ENCODE peak calls at places on chromosomes 16 and 17, in ten cellular contexts. One of them, this sample, is unnamed.

GRCh38 chr16:70588565-70588964 is 57.8 kb upstream of the IL34 start:
- DNase-seq in stimulated activated CD8-positive, alpha-beta memory T cell treated with anti-CD3 and anti-CD28 coated beads, Interleukin-12 subunit alpha, Interleukin-12 subunit beta, amount 100 ng/mL, for 4 hours: no peak
- DNase-seq in choroid plexus epithelial cell: peak
- DNase-seq in A172: no peak
- DNase-seq in NCI-H1105: no peak
- DNase-seq in keratinocyte: no peak
- DNase-seq in T-helper 1 cell: no peak
- DNase-seq in activated T-cell treated with anti-CD3 and anti-CD28 coated beads, Interleukin-2, amount 50 U/mL, for 48 hours: no peak
- DNase-seq in hepatic stellate cell: no peak
- DNase-seq in EH: peak
- DNase-seq in this sample: no peak

GRCh38 chr17:49387374-49388289 is 25.6 kb upstream of the ZNF652 start:
- DNase-seq in T-helper 1 cell: no peak
- DNase-seq in hepatic stellate cell: no peak
- DNase-seq in activated T-cell treated with anti-CD3 and anti-CD28 coated beads, Interleukin-2, amount 50 U/mL, for 48 hours: peak
- DNase-seq in A172: no peak
- DNase-seq in keratinocyte: no peak
- DNase-seq in NCI-H1105: no peak
- DNase-seq in EH: no peak
- DNase-seq in choroid plexus epithelial cell: no peak
- DNase-seq in stimulated activated CD8-positive, alpha-beta memory T cell treated with anti-CD3 and anti-CD28 coated beads, Interleukin-12 subunit alpha, Interleukin-12 subunit beta, amount 100 ng/mL, for 4 hours: no peak
- DNase-seq in this sample: no peak

GRCh38 chr16:73143681-73144370 is 95.9 kb upstream of the ZFHX3 start:
- DNase-seq in hepatic stellate cell: no peak
- DNase-seq in keratinocyte: no peak
- DNase-seq in NCI-H1105: no peak
- DNase-seq in EH: peak
- DNase-seq in choroid plexus epithelial cell: peak
- DNase-seq in stimulated activated CD8-positive, alpha-beta memory T cell treated with anti-CD3 and anti-CD28 coated beads, Interleukin-12 subunit alpha, Interleukin-12 subunit beta, amount 100 ng/mL, for 4 hours: no peak
- DNase-seq in T-helper 1 cell: no peak
- DNase-seq in activated T-cell treated with anti-CD3 and anti-CD28 coated beads, Interleukin-2, amount 50 U/mL, for 48 hours: no peak
- DNase-seq in A172: peak
- DNase-seq in this sample: no peak

GRCh38 chr17:16878547-16879100 is 93.3 kb downstream of the TNFRSF13B start:
- DNase-seq in stimulated activated CD8-positive, alpha-beta memory T cell treated with anti-CD3 and anti-CD28 coated beads, Interleukin-12 subunit alpha, Interleukin-12 subunit beta, amount 100 ng/mL, for 4 hours: no peak
- DNase-seq in hepatic stellate cell: no peak
- DNase-seq in choroid plexus epithelial cell: no peak
- DNase-seq in EH: no peak
- DNase-seq in keratinocyte: no peak
- DNase-seq in NCI-H1105: no peak
- DNase-seq in activated T-cell treated with anti-CD3 and anti-CD28 coated beads, Interleukin-2, amount 50 U/mL, for 48 hours: no peak
- DNase-seq in T-helper 1 cell: no peak
- DNase-seq in A172: no peak
- DNase-seq in this sample: no peak

GRCh38 chr16:3836641-3837040 is 43.9 kb downstream of the CREBBP start:
- DNase-seq in choroid plexus epithelial cell: no peak
- DNase-seq in keratinocyte: no peak
- DNase-seq in activated T-cell treated with anti-CD3 and anti-CD28 coated beads, Interleukin-2, amount 50 U/mL, for 48 hours: no peak
- DNase-seq in stimulated activated CD8-positive, alpha-beta memory T cell treated with anti-CD3 and anti-CD28 coated beads, Interleukin-12 subunit alpha, Interleukin-12 subunit beta, amount 100 ng/mL, for 4 hours: no peak
- DNase-seq in EH: no peak
- DNase-seq in NCI-H1105: no peak
- DNase-seq in T-helper 1 cell: no peak
- DNase-seq in hepatic stellate cell: no peak
- DNase-seq in A172: no peak
- DNase-seq in this sample: no peak

GRCh38 chr16:21101631-21102420 is 48.8 kb downstream of the DNAH3 start:
- DNase-seq in NCI-H1105: no peak
- DNase-seq in keratinocyte: no peak
- DNase-seq in EH: peak
- DNase-seq in choroid plexus epithelial cell: peak
- DNase-seq in stimulated activated CD8-positive, alpha-beta memory T cell treated with anti-CD3 and anti-CD28 coated beads, Interleukin-12 subunit alpha, Interleukin-12 subunit beta, amount 100 ng/mL, for 4 hours: no peak
- DNase-seq in T-helper 1 cell: no peak
- DNase-seq in activated T-cell treated with anti-CD3 and anti-CD28 coated beads, Interleukin-2, amount 50 U/mL, for 48 hours: peak
- DNase-seq in hepatic stellate cell: no peak
- DNase-seq in A172: peak
- DNase-seq in this sample: peak

GRCh38 chr17:32492648-32493289 is 6.0 kb downstream of the CDK5R1 start:
- DNase-seq in activated T-cell treated with anti-CD3 and anti-CD28 coated beads, Interleukin-2, amount 50 U/mL, for 48 hours: no peak
- DNase-seq in keratinocyte: no peak
- DNase-seq in hepatic stellate cell: no peak
- DNase-seq in choroid plexus epithelial cell: no peak
- DNase-seq in EH: no peak
- DNase-seq in A172: no peak
- DNase-seq in T-helper 1 cell: no peak
- DNase-seq in stimulated activated CD8-positive, alpha-beta memory T cell treated with anti-CD3 and anti-CD28 coated beads, Interleukin-12 subunit alpha, Interleukin-12 subunit beta, amount 100 ng/mL, for 4 hours: no peak
- DNase-seq in NCI-H1105: no peak
- DNase-seq in this sample: no peak

GRCh38 chr17:45229681-45230409 is 8.2 kb downstream of the FMNL1 start:
- DNase-seq in EH: no peak
- DNase-seq in choroid plexus epithelial cell: peak
- DNase-seq in T-helper 1 cell: no peak
- DNase-seq in hepatic stellate cell: no peak
- DNase-seq in keratinocyte: no peak
- DNase-seq in NCI-H1105: no peak
- DNase-seq in activated T-cell treated with anti-CD3 and anti-CD28 coated beads, Interleukin-2, amount 50 U/mL, for 48 hours: peak
- DNase-seq in stimulated activated CD8-positive, alpha-beta memory T cell treated with anti-CD3 and anti-CD28 coated beads, Interleukin-12 subunit alpha, Interleukin-12 subunit beta, amount 100 ng/mL, for 4 hours: no peak
- DNase-seq in A172: no peak
- DNase-seq in this sample: no peak

GRCh38 chr16:23434380-23434779 is 18.6 kb downstream of the COG7 start:
- DNase-seq in hepatic stellate cell: peak
- DNase-seq in choroid plexus epithelial cell: peak
- DNase-seq in T-helper 1 cell: peak
- DNase-seq in activated T-cell treated with anti-CD3 and anti-CD28 coated beads, Interleukin-2, amount 50 U/mL, for 48 hours: peak
- DNase-seq in EH: peak
- DNase-seq in keratinocyte: peak
- DNase-seq in stimulated activated CD8-positive, alpha-beta memory T cell treated with anti-CD3 and anti-CD28 coated beads, Interleukin-12 subunit alpha, Interleukin-12 subunit beta, amount 100 ng/mL, for 4 hours: no peak
- DNase-seq in NCI-H1105: peak
- DNase-seq in A172: peak
- DNase-seq in this sample: peak

GRCh38 chr17:63278731-63279442 is 167.2 kb downstream of the CYB561 start:
- DNase-seq in keratinocyte: no peak
- DNase-seq in A172: no peak
- DNase-seq in activated T-cell treated with anti-CD3 and anti-CD28 coated beads, Interleukin-2, amount 50 U/mL, for 48 hours: no peak
- DNase-seq in EH: no peak
- DNase-seq in hepatic stellate cell: no peak
- DNase-seq in choroid plexus epithelial cell: no peak
- DNase-seq in stimulated activated CD8-positive, alpha-beta memory T cell treated with anti-CD3 and anti-CD28 coated beads, Interleukin-12 subunit alpha, Interleukin-12 subunit beta, amount 100 ng/mL, for 4 hours: no peak
- DNase-seq in NCI-H1105: no peak
- DNase-seq in T-helper 1 cell: peak
- DNase-seq in this sample: no peak

GRCh38 chr17:81905993-81906392 is 4.0 kb downstream of the NPB start:
- DNase-seq in EH: no peak
- DNase-seq in activated T-cell treated with anti-CD3 and anti-CD28 coated beads, Interleukin-2, amount 50 U/mL, for 48 hours: no peak
- DNase-seq in hepatic stellate cell: no peak
- DNase-seq in A172: no peak
- DNase-seq in T-helper 1 cell: no peak
- DNase-seq in stimulated activated CD8-positive, alpha-beta memory T cell treated with anti-CD3 and anti-CD28 coated beads, Interleukin-12 subunit alpha, Interleukin-12 subunit beta, amount 100 ng/mL, for 4 hours: no peak
- DNase-seq in choroid plexus epithelial cell: no peak
- DNase-seq in keratinocyte: no peak
- DNase-seq in NCI-H1105: no peak
- DNase-seq in this sample: no peak

GRCh38 chr17:49924116-49924515 is 44.9 kb upstream of the DLX4 start:
- DNase-seq in EH: no peak
- DNase-seq in stimulated activated CD8-positive, alpha-beta memory T cell treated with anti-CD3 and anti-CD28 coated beads, Interleukin-12 subunit alpha, Interleukin-12 subunit beta, amount 100 ng/mL, for 4 hours: no peak
- DNase-seq in hepatic stellate cell: no peak
- DNase-seq in T-helper 1 cell: no peak
- DNase-seq in A172: no peak
- DNase-seq in NCI-H1105: no peak
- DNase-seq in activated T-cell treated with anti-CD3 and anti-CD28 coated beads, Interleukin-2, amount 50 U/mL, for 48 hours: no peak
- DNase-seq in keratinocyte: no peak
- DNase-seq in choroid plexus epithelial cell: no peak
- DNase-seq in this sample: no peak

GRCh38 chr17:21039839-21040575 is 2.8 kb downstream of the USP22 start:
- DNase-seq in hepatic stellate cell: no peak
- DNase-seq in choroid plexus epithelial cell: peak
- DNase-seq in keratinocyte: no peak
- DNase-seq in EH: peak
- DNase-seq in activated T-cell treated with anti-CD3 and anti-CD28 coated beads, Interleukin-2, amount 50 U/mL, for 48 hours: peak
- DNase-seq in A172: peak
- DNase-seq in T-helper 1 cell: peak
- DNase-seq in NCI-H1105: peak
- DNase-seq in stimulated activated CD8-positive, alpha-beta memory T cell treated with anti-CD3 and anti-CD28 coated beads, Interleukin-12 subunit alpha, Interleukin-12 subunit beta, amount 100 ng/mL, for 4 hours: no peak
- DNase-seq in this sample: peak

GRCh38 chr17:50259484-50260324 is 14.6 kb upstream of the TMEM92 start:
- DNase-seq in EH: no peak
- DNase-seq in choroid plexus epithelial cell: no peak
- DNase-seq in stimulated activated CD8-positive, alpha-beta memory T cell treated with anti-CD3 and anti-CD28 coated beads, Interleukin-12 subunit alpha, Interleukin-12 subunit beta, amount 100 ng/mL, for 4 hours: no peak
- DNase-seq in NCI-H1105: no peak
- DNase-seq in hepatic stellate cell: peak
- DNase-seq in A172: no peak
- DNase-seq in activated T-cell treated with anti-CD3 and anti-CD28 coated beads, Interleukin-2, amount 50 U/mL, for 48 hours: no peak
- DNase-seq in keratinocyte: no peak
- DNase-seq in T-helper 1 cell: no peak
- DNase-seq in this sample: no peak

GRCh38 chr16:72380283-72380682 is 208.3 kb upstream of the PMFBP1 start:
- DNase-seq in EH: no peak
- DNase-seq in T-helper 1 cell: no peak
- DNase-seq in choroid plexus epithelial cell: peak
- DNase-seq in NCI-H1105: no peak
- DNase-seq in A172: no peak
- DNase-seq in stimulated activated CD8-positive, alpha-beta memory T cell treated with anti-CD3 and anti-CD28 coated beads, Interleukin-12 subunit alpha, Interleukin-12 subunit beta, amount 100 ng/mL, for 4 hours: no peak
- DNase-seq in hepatic stellate cell: no peak
- DNase-seq in activated T-cell treated with anti-CD3 and anti-CD28 coated beads, Interleukin-2, amount 50 U/mL, for 48 hours: no peak
- DNase-seq in keratinocyte: no peak
- DNase-seq in this sample: no peak

GRCh38 chr17:29214215-29215146 is 32.2 kb upstream of the CRYBA1 start:
- DNase-seq in keratinocyte: no peak
- DNase-seq in T-helper 1 cell: no peak
- DNase-seq in hepatic stellate cell: no peak
- DNase-seq in EH: no peak
- DNase-seq in A172: no peak
- DNase-seq in stimulated activated CD8-positive, alpha-beta memory T cell treated with anti-CD3 and anti-CD28 coated beads, Interleukin-12 subunit alpha, Interleukin-12 subunit beta, amount 100 ng/mL, for 4 hours: no peak
- DNase-seq in NCI-H1105: no peak
- DNase-seq in activated T-cell treated with anti-CD3 and anti-CD28 coated beads, Interleukin-2, amount 50 U/mL, for 48 hours: no peak
- DNase-seq in choroid plexus epithelial cell: no peak
- DNase-seq in this sample: no peak

GRCh38 chr17:27751622-27752490 is 48.5 kb downstream of the NOS2 start:
- DNase-seq in activated T-cell treated with anti-CD3 and anti-CD28 coated beads, Interleukin-2, amount 50 U/mL, for 48 hours: no peak
- DNase-seq in EH: no peak
- DNase-seq in A172: no peak
- DNase-seq in T-helper 1 cell: no peak
- DNase-seq in stimulated activated CD8-positive, alpha-beta memory T cell treated with anti-CD3 and anti-CD28 coated beads, Interleukin-12 subunit alpha, Interleukin-12 subunit beta, amount 100 ng/mL, for 4 hours: no peak
- DNase-seq in hepatic stellate cell: no peak
- DNase-seq in NCI-H1105: no peak
- DNase-seq in keratinocyte: no peak
- DNase-seq in choroid plexus epithelial cell: no peak
- DNase-seq in this sample: no peak

GRCh38 chr16:1993731-1994131 is 4.0 kb downstream of the SYNGR3 start:
- DNase-seq in EH: peak
- DNase-seq in A172: no peak
- DNase-seq in NCI-H1105: no peak
- DNase-seq in stimulated activated CD8-positive, alpha-beta memory T cell treated with anti-CD3 and anti-CD28 coated beads, Interleukin-12 subunit alpha, Interleukin-12 subunit beta, amount 100 ng/mL, for 4 hours: no peak
- DNase-seq in T-helper 1 cell: no peak
- DNase-seq in hepatic stellate cell: no peak
- DNase-seq in choroid plexus epithelial cell: peak
- DNase-seq in keratinocyte: no peak
- DNase-seq in activated T-cell treated with anti-CD3 and anti-CD28 coated beads, Interleukin-2, amount 50 U/mL, for 48 hours: peak
- DNase-seq in this sample: peak

GRCh38 chr17:78781339-78782304 is at the start of gene CYTH1:
- DNase-seq in hepatic stellate cell: no peak
- DNase-seq in NCI-H1105: no peak
- DNase-seq in stimulated activated CD8-positive, alpha-beta memory T cell treated with anti-CD3 and anti-CD28 coated beads, Interleukin-12 subunit alpha, Interleukin-12 subunit beta, amount 100 ng/mL, for 4 hours: no peak
- DNase-seq in T-helper 1 cell: peak
- DNase-seq in activated T-cell treated with anti-CD3 and anti-CD28 coated beads, Interleukin-2, amount 50 U/mL, for 48 hours: peak
- DNase-seq in keratinocyte: no peak
- DNase-seq in A172: peak
- DNase-seq in choroid plexus epithelial cell: peak
- DNase-seq in EH: peak
- DNase-seq in this sample: peak

GRCh38 chr16:31421587-31421986 is 6.6 kb downstream of the COX6A2 start:
- DNase-seq in A172: no peak
- DNase-seq in stimulated activated CD8-positive, alpha-beta memory T cell treated with anti-CD3 and anti-CD28 coated beads, Interleukin-12 subunit alpha, Interleukin-12 subunit beta, amount 100 ng/mL, for 4 hours: peak
- DNase-seq in T-helper 1 cell: peak
- DNase-seq in activated T-cell treated with anti-CD3 and anti-CD28 coated beads, Interleukin-2, amount 50 U/mL, for 48 hours: peak
- DNase-seq in hepatic stellate cell: no peak
- DNase-seq in EH: no peak
- DNase-seq in NCI-H1105: no peak
- DNase-seq in keratinocyte: no peak
- DNase-seq in choroid plexus epithelial cell: no peak
- DNase-seq in this sample: no peak

GRCh38 chr17:78981010-78981888 is 1.5 kb upstream of the LGALS3BP start:
- DNase-seq in keratinocyte: no peak
- DNase-seq in hepatic stellate cell: no peak
- DNase-seq in choroid plexus epithelial cell: no peak
- DNase-seq in stimulated activated CD8-positive, alpha-beta memory T cell treated with anti-CD3 and anti-CD28 coated beads, Interleukin-12 subunit alpha, Interleukin-12 subunit beta, amount 100 ng/mL, for 4 hours: no peak
- DNase-seq in NCI-H1105: no peak
- DNase-seq in EH: no peak
- DNase-seq in activated T-cell treated with anti-CD3 and anti-CD28 coated beads, Interleukin-2, amount 50 U/mL, for 48 hours: no peak
- DNase-seq in T-helper 1 cell: no peak
- DNase-seq in A172: no peak
- DNase-seq in this sample: no peak

GRCh38 chr17:42531455-42532354 is 4.3 kb upstream of the NAGLU start:
- DNase-seq in stimulated activated CD8-positive, alpha-beta memory T cell treated with anti-CD3 and anti-CD28 coated beads, Interleukin-12 subunit alpha, Interleukin-12 subunit beta, amount 100 ng/mL, for 4 hours: peak
- DNase-seq in EH: peak
- DNase-seq in keratinocyte: no peak
- DNase-seq in choroid plexus epithelial cell: no peak
- DNase-seq in A172: no peak
- DNase-seq in T-helper 1 cell: peak
- DNase-seq in activated T-cell treated with anti-CD3 and anti-CD28 coated beads, Interleukin-2, amount 50 U/mL, for 48 hours: peak
- DNase-seq in hepatic stellate cell: no peak
- DNase-seq in NCI-H1105: peak
- DNase-seq in this sample: peak

GRCh38 chr17:79545251-79546005 is 65.4 kb downstream of the RBFOX3 start:
- DNase-seq in stimulated activated CD8-positive, alpha-beta memory T cell treated with anti-CD3 and anti-CD28 coated beads, Interleukin-12 subunit alpha, Interleukin-12 subunit beta, amount 100 ng/mL, for 4 hours: no peak
- DNase-seq in activated T-cell treated with anti-CD3 and anti-CD28 coated beads, Interleukin-2, amount 50 U/mL, for 48 hours: no peak
- DNase-seq in T-helper 1 cell: no peak
- DNase-seq in choroid plexus epithelial cell: no peak
- DNase-seq in hepatic stellate cell: no peak
- DNase-seq in EH: no peak
- DNase-seq in NCI-H1105: no peak
- DNase-seq in A172: no peak
- DNase-seq in keratinocyte: no peak
- DNase-seq in this sample: no peak

GRCh38 chr16:46756772-46757171 is 8.6 kb upstream of the MYLK3 start:
- DNase-seq in T-helper 1 cell: no peak
- DNase-seq in A172: no peak
- DNase-seq in choroid plexus epithelial cell: no peak
- DNase-seq in activated T-cell treated with anti-CD3 and anti-CD28 coated beads, Interleukin-2, amount 50 U/mL, for 48 hours: no peak
- DNase-seq in hepatic stellate cell: no peak
- DNase-seq in EH: no peak
- DNase-seq in keratinocyte: no peak
- DNase-seq in stimulated activated CD8-positive, alpha-beta memory T cell treated with anti-CD3 and anti-CD28 coated beads, Interleukin-12 subunit alpha, Interleukin-12 subunit beta, amount 100 ng/mL, for 4 hours: no peak
- DNase-seq in NCI-H1105: no peak
- DNase-seq in this sample: no peak

GRCh38 chr16:54286067-54286329 is 589 bp downstream of the IRX3 start:
- DNase-seq in stimulated activated CD8-positive, alpha-beta memory T cell treated with anti-CD3 and anti-CD28 coated beads, Interleukin-12 subunit alpha, Interleukin-12 subunit beta, amount 100 ng/mL, for 4 hours: no peak
- DNase-seq in activated T-cell treated with anti-CD3 and anti-CD28 coated beads, Interleukin-2, amount 50 U/mL, for 48 hours: peak
- DNase-seq in EH: no peak
- DNase-seq in keratinocyte: no peak
- DNase-seq in choroid plexus epithelial cell: no peak
- DNase-seq in T-helper 1 cell: no peak
- DNase-seq in NCI-H1105: peak
- DNase-seq in A172: no peak
- DNase-seq in hepatic stellate cell: no peak
- DNase-seq in this sample: no peak

GRCh38 chr17:4204676-4205075 is 59.1 kb downstream of the ANKFY1 start:
- DNase-seq in choroid plexus epithelial cell: peak
- DNase-seq in T-helper 1 cell: no peak
- DNase-seq in EH: peak
- DNase-seq in NCI-H1105: no peak
- DNase-seq in activated T-cell treated with anti-CD3 and anti-CD28 coated beads, Interleukin-2, amount 50 U/mL, for 48 hours: no peak
- DNase-seq in keratinocyte: no peak
- DNase-seq in stimulated activated CD8-positive, alpha-beta memory T cell treated with anti-CD3 and anti-CD28 coated beads, Interleukin-12 subunit alpha, Interleukin-12 subunit beta, amount 100 ng/mL, for 4 hours: no peak
- DNase-seq in hepatic stellate cell: peak
- DNase-seq in A172: no peak
- DNase-seq in this sample: no peak

GRCh38 chr16:57411362-57411976 is 6.9 kb downstream of the CCL17 start:
- DNase-seq in NCI-H1105: no peak
- DNase-seq in hepatic stellate cell: no peak
- DNase-seq in choroid plexus epithelial cell: no peak
- DNase-seq in stimulated activated CD8-positive, alpha-beta memory T cell treated with anti-CD3 and anti-CD28 coated beads, Interleukin-12 subunit alpha, Interleukin-12 subunit beta, amount 100 ng/mL, for 4 hours: no peak
- DNase-seq in EH: no peak
- DNase-seq in keratinocyte: no peak
- DNase-seq in T-helper 1 cell: no peak
- DNase-seq in A172: no peak
- DNase-seq in activated T-cell treated with anti-CD3 and anti-CD28 coated beads, Interleukin-2, amount 50 U/mL, for 48 hours: no peak
- DNase-seq in this sample: no peak

GRCh38 chr17:82495844-82496528 is 23.5 kb upstream of the FOXK2 start:
- DNase-seq in hepatic stellate cell: no peak
- DNase-seq in A172: no peak
- DNase-seq in NCI-H1105: no peak
- DNase-seq in T-helper 1 cell: no peak
- DNase-seq in EH: no peak
- DNase-seq in stimulated activated CD8-positive, alpha-beta memory T cell treated with anti-CD3 and anti-CD28 coated beads, Interleukin-12 subunit alpha, Interleukin-12 subunit beta, amount 100 ng/mL, for 4 hours: no peak
- DNase-seq in choroid plexus epithelial cell: no peak
- DNase-seq in keratinocyte: peak
- DNase-seq in activated T-cell treated with anti-CD3 and anti-CD28 coated beads, Interleukin-2, amount 50 U/mL, for 48 hours: no peak
- DNase-seq in this sample: peak